ENCODE peak calls at places on chromosomes 7 and 10, in four cellular contexts. L is A549, K is ACHN, B is posterior vena cava. N is an unnamed sample.

GRCh38 chr10:11838298-11838852 is 15.2 kb downstream of the PROSER2 start:
- DNase-seq in K (no peak), B (no peak), L (no peak), N (no peak)

GRCh38 chr7:149228831-149229471 is 10.5 kb upstream of the ZNF212 start:
- DNase-seq in B (no peak), L (no peak), K (no peak), N (no peak)

GRCh38 chr10:74344306-74344705 is 193.3 kb downstream of the ADK start:
- DNase-seq in K (no peak), L (no peak), B (no peak), N (no peak)

GRCh38 chr7:19964198-19964597 is 190.8 kb upstream of the TMEM196 start:
- DNase-seq in K (no peak), B (no peak), L (no peak), N (peak; percentile 29)

GRCh38 chr7:48839108-48839507 is 85.2 kb upstream of the CDC14C start:
- DNase-seq in B (no peak), K (no peak), L (no peak), N (no peak)

GRCh38 chr7:91050677-91051076 is 213.6 kb upstream of the FZD1 start:
- DNase-seq in K (no peak), L (no peak), B (no peak), N (no peak)

GRCh38 chr7:46129831-46130230 is 208.8 kb upstream of the IGFBP3 start:
- DNase-seq in K (no peak), B (no peak), L (no peak), N (no peak)

GRCh38 chr7:93817561-93817960 is 73.0 kb downstream of the TFPI2 start:
- DNase-seq in L (no peak), B (no peak), K (no peak), N (no peak)

GRCh38 chr10:57624856-57625592 is 642.7 kb downstream of the IPMK start:
- DNase-seq in B (no peak), K (no peak), L (no peak), N (no peak)

GRCh38 chr7:26865094-26865388 is 651 bp upstream of the SKAP2 start:
- DNase-seq in K (no peak), L (peak; percentile 74), B (peak; percentile 90), N (no peak)

GRCh38 chr10:17143055-17143690 is 13.6 kb upstream of the CUBN start:
- DNase-seq in L (no peak), K (no peak), B (no peak), N (no peak)

GRCh38 chr7:156092307-156092706 is 280.0 kb upstream of the SHH start:
- DNase-seq in B (no peak), L (no peak), K (no peak), N (no peak)

GRCh38 chr7:151028948-151029501 is 775 bp downstream of the ABCB8 start:
- DNase-seq in B (no peak), L (no peak), K (no peak), N (no peak)

GRCh38 chr7:1819258-1819841 is 149.3 kb downstream of the ELFN1 start:
- DNase-seq in L (no peak), B (peak; percentile 57), K (no peak), N (no peak)

GRCh38 chr10:69426376-69426727 is 9.6 kb upstream of the TACR2 start:
- DNase-seq in L (no peak), K (no peak), B (no peak), N (no peak)

GRCh38 chr10:82377608-82378007 is 502.6 kb downstream of the NRG3 start:
- DNase-seq in B (no peak), K (no peak), L (no peak), N (no peak)

GRCh38 chr10:51073461-51074237 is 638 bp upstream of the PRKG1 start:
- DNase-seq in B (no peak), K (no peak), L (no peak), N (peak; percentile 14)

N was measured in kidney glomerular epithelial cell.